ENCODE peak calls at places on chromosomes 13 and 19, in seven cellular contexts. One of them, this sample, is unnamed.
A peak's percentile ranks its signal among the peaks of the same experiment; 100 is the strongest.

GRCh38 chr13:24106429-24106828 is 54.1 kb upstream of the SPATA13 start:
- DNase-seq in dorsolateral prefrontal cortex: peak; percentile 58
- DNase-seq in heart right ventricle: no peak
- DNase-seq in neuronal stem cell: no peak
- DNase-seq in brain microvascular endothelial cell: no peak
- DNase-seq in thoracic aorta: no peak
- DNase-seq in A549: no peak
- DNase-seq in this sample: no peak

GRCh38 chr13:30829788-30830637 is 76.1 kb upstream of the MEDAG start:
- DNase-seq in dorsolateral prefrontal cortex: no peak
- DNase-seq in heart right ventricle: no peak
- DNase-seq in neuronal stem cell: no peak
- DNase-seq in brain microvascular endothelial cell: no peak
- DNase-seq in thoracic aorta: no peak
- DNase-seq in A549: no peak
- DNase-seq in this sample: no peak

GRCh38 chr19:11478167-11479089 is 2.4 kb downstream of the ELAVL3 start:
- DNase-seq in dorsolateral prefrontal cortex: no peak
- DNase-seq in heart right ventricle: no peak
- DNase-seq in neuronal stem cell: no peak
- DNase-seq in brain microvascular endothelial cell: no peak
- DNase-seq in thoracic aorta: no peak
- DNase-seq in A549: no peak
- DNase-seq in this sample: no peak

GRCh38 chr13:20002766-20003165 is 44.2 kb downstream of the ZMYM2 start:
- DNase-seq in dorsolateral prefrontal cortex: no peak
- DNase-seq in heart right ventricle: no peak
- DNase-seq in neuronal stem cell: no peak
- DNase-seq in brain microvascular endothelial cell: no peak
- DNase-seq in thoracic aorta: no peak
- DNase-seq in A549: no peak
- DNase-seq in this sample: no peak

GRCh38 chr19:32336259-32337111 is 8.9 kb upstream of the ZNF507 start:
- DNase-seq in dorsolateral prefrontal cortex: no peak
- DNase-seq in heart right ventricle: no peak
- DNase-seq in neuronal stem cell: no peak
- DNase-seq in brain microvascular endothelial cell: peak; percentile 15
- DNase-seq in thoracic aorta: no peak
- DNase-seq in A549: peak; percentile 58
- DNase-seq in this sample: no peak

GRCh38 chr13:71828117-71828516 is 38.9 kb downstream of the DACH1 start:
- DNase-seq in dorsolateral prefrontal cortex: no peak
- DNase-seq in heart right ventricle: no peak
- DNase-seq in neuronal stem cell: no peak
- DNase-seq in brain microvascular endothelial cell: no peak
- DNase-seq in thoracic aorta: no peak
- DNase-seq in A549: no peak
- DNase-seq in this sample: no peak

GRCh38 chr13:21148557-21149258 is 27.6 kb downstream of the SKA3 start:
- DNase-seq in dorsolateral prefrontal cortex: no peak
- DNase-seq in heart right ventricle: no peak
- DNase-seq in neuronal stem cell: no peak
- DNase-seq in brain microvascular endothelial cell: no peak
- DNase-seq in thoracic aorta: no peak
- DNase-seq in A549: no peak
- DNase-seq in this sample: no peak

GRCh38 chr13:114309806-114310410 is 4.4 kb upstream of the CHAMP1 start:
- DNase-seq in dorsolateral prefrontal cortex: no peak
- DNase-seq in heart right ventricle: no peak
- DNase-seq in neuronal stem cell: no peak
- DNase-seq in brain microvascular endothelial cell: no peak
- DNase-seq in thoracic aorta: no peak
- DNase-seq in A549: no peak
- DNase-seq in this sample: no peak

GRCh38 chr19:40594251-40594650 is 6.9 kb upstream of the LTBP4 start:
- DNase-seq in dorsolateral prefrontal cortex: no peak
- DNase-seq in heart right ventricle: no peak
- DNase-seq in neuronal stem cell: no peak
- DNase-seq in brain microvascular endothelial cell: no peak
- DNase-seq in thoracic aorta: no peak
- DNase-seq in A549: no peak
- DNase-seq in this sample: no peak

GRCh38 chr13:48994731-48995130 is 19.0 kb downstream of the FNDC3A start:
- DNase-seq in dorsolateral prefrontal cortex: no peak
- DNase-seq in heart right ventricle: no peak
- DNase-seq in neuronal stem cell: no peak
- DNase-seq in brain microvascular endothelial cell: no peak
- DNase-seq in thoracic aorta: no peak
- DNase-seq in A549: no peak
- DNase-seq in this sample: no peak

GRCh38 chr19:33796164-33797100 is at the start of gene KCTD15:
- DNase-seq in dorsolateral prefrontal cortex: no peak
- DNase-seq in heart right ventricle: peak; percentile 51
- DNase-seq in neuronal stem cell: peak; percentile 61
- DNase-seq in brain microvascular endothelial cell: no peak
- DNase-seq in thoracic aorta: no peak
- DNase-seq in A549: peak; percentile 66
- DNase-seq in this sample: no peak

GRCh38 chr19:2675892-2676291 is 26.6 kb downstream of the GNG7 start:
- DNase-seq in dorsolateral prefrontal cortex: peak; percentile 52
- DNase-seq in heart right ventricle: no peak
- DNase-seq in neuronal stem cell: no peak
- DNase-seq in brain microvascular endothelial cell: no peak
- DNase-seq in thoracic aorta: no peak
- DNase-seq in A549: no peak
- DNase-seq in this sample: no peak

GRCh38 chr19:2666344-2666994 is 36.0 kb downstream of the GNG7 start:
- DNase-seq in dorsolateral prefrontal cortex: no peak
- DNase-seq in heart right ventricle: no peak
- DNase-seq in neuronal stem cell: no peak
- DNase-seq in brain microvascular endothelial cell: no peak
- DNase-seq in thoracic aorta: no peak
- DNase-seq in A549: no peak
- DNase-seq in this sample: no peak

GRCh38 chr19:2668188-2668763 is 34.2 kb downstream of the GNG7 start:
- DNase-seq in dorsolateral prefrontal cortex: no peak
- DNase-seq in heart right ventricle: no peak
- DNase-seq in neuronal stem cell: no peak
- DNase-seq in brain microvascular endothelial cell: no peak
- DNase-seq in thoracic aorta: no peak
- DNase-seq in A549: no peak
- DNase-seq in this sample: no peak

GRCh38 chr19:2665103-2665502 is 37.4 kb downstream of the GNG7 start:
- DNase-seq in dorsolateral prefrontal cortex: no peak
- DNase-seq in heart right ventricle: peak; percentile 50
- DNase-seq in neuronal stem cell: no peak
- DNase-seq in brain microvascular endothelial cell: no peak
- DNase-seq in thoracic aorta: no peak
- DNase-seq in A549: no peak
- DNase-seq in this sample: no peak

GRCh38 chr19:2670217-2670616 is 32.3 kb downstream of the GNG7 start:
- DNase-seq in dorsolateral prefrontal cortex: no peak
- DNase-seq in heart right ventricle: no peak
- DNase-seq in neuronal stem cell: no peak
- DNase-seq in brain microvascular endothelial cell: no peak
- DNase-seq in thoracic aorta: no peak
- DNase-seq in A549: no peak
- DNase-seq in this sample: no peak
- H3K27ac ChIP-seq in dorsolateral prefrontal cortex: peak overlapping the region; percentile 75
- H3K27ac ChIP-seq in heart right ventricle: no peak overlapping the region
- H3K27ac ChIP-seq in neuronal stem cell: no peak overlapping the region
- H3K27ac ChIP-seq in brain microvascular endothelial cell: no peak overlapping the region
- H3K27ac ChIP-seq in thoracic aorta: no peak overlapping the region
- H3K27ac ChIP-seq in A549: no peak overlapping the region
- H3K27ac ChIP-seq in this sample: no peak overlapping the region

GRCh38 chr13:110777251-110777820 is 63.8 kb downstream of the ING1 start:
- DNase-seq in dorsolateral prefrontal cortex: no peak
- DNase-seq in heart right ventricle: no peak
- DNase-seq in neuronal stem cell: no peak
- DNase-seq in brain microvascular endothelial cell: no peak
- DNase-seq in thoracic aorta: no peak
- DNase-seq in A549: no peak
- DNase-seq in this sample: no peak

GRCh38 chr13:110780410-110780809 is 66.9 kb downstream of the ING1 start:
- DNase-seq in dorsolateral prefrontal cortex: no peak
- DNase-seq in heart right ventricle: no peak
- DNase-seq in neuronal stem cell: no peak
- DNase-seq in brain microvascular endothelial cell: no peak
- DNase-seq in thoracic aorta: no peak
- DNase-seq in A549: no peak
- DNase-seq in this sample: no peak

GRCh38 chr13:110784748-110785147 is 71.2 kb downstream of the ING1 start:
- DNase-seq in dorsolateral prefrontal cortex: no peak
- DNase-seq in heart right ventricle: no peak
- DNase-seq in neuronal stem cell: no peak
- DNase-seq in brain microvascular endothelial cell: no peak
- DNase-seq in thoracic aorta: no peak
- DNase-seq in A549: no peak
- DNase-seq in this sample: no peak

GRCh38 chr13:110779046-110779445 is 65.5 kb downstream of the ING1 start:
- DNase-seq in dorsolateral prefrontal cortex: no peak
- DNase-seq in heart right ventricle: no peak
- DNase-seq in neuronal stem cell: no peak
- DNase-seq in brain microvascular endothelial cell: no peak
- DNase-seq in thoracic aorta: no peak
- DNase-seq in A549: no peak
- DNase-seq in this sample: no peak

GRCh38 chr13:110782185-110782584 is 68.7 kb downstream of the ING1 start:
- DNase-seq in dorsolateral prefrontal cortex: no peak
- DNase-seq in heart right ventricle: no peak
- DNase-seq in neuronal stem cell: no peak
- DNase-seq in brain microvascular endothelial cell: no peak
- DNase-seq in thoracic aorta: no peak
- DNase-seq in A549: no peak
- DNase-seq in this sample: no peak
- H3K27ac ChIP-seq in dorsolateral prefrontal cortex: no peak overlapping the region
- H3K27ac ChIP-seq in heart right ventricle: no peak overlapping the region
- H3K27ac ChIP-seq in neuronal stem cell: no peak overlapping the region
- H3K27ac ChIP-seq in brain microvascular endothelial cell: no peak overlapping the region
- H3K27ac ChIP-seq in thoracic aorta: no peak overlapping the region
- H3K27ac ChIP-seq in A549: no peak overlapping the region
- H3K27ac ChIP-seq in this sample: no peak overlapping the region

DNA sequence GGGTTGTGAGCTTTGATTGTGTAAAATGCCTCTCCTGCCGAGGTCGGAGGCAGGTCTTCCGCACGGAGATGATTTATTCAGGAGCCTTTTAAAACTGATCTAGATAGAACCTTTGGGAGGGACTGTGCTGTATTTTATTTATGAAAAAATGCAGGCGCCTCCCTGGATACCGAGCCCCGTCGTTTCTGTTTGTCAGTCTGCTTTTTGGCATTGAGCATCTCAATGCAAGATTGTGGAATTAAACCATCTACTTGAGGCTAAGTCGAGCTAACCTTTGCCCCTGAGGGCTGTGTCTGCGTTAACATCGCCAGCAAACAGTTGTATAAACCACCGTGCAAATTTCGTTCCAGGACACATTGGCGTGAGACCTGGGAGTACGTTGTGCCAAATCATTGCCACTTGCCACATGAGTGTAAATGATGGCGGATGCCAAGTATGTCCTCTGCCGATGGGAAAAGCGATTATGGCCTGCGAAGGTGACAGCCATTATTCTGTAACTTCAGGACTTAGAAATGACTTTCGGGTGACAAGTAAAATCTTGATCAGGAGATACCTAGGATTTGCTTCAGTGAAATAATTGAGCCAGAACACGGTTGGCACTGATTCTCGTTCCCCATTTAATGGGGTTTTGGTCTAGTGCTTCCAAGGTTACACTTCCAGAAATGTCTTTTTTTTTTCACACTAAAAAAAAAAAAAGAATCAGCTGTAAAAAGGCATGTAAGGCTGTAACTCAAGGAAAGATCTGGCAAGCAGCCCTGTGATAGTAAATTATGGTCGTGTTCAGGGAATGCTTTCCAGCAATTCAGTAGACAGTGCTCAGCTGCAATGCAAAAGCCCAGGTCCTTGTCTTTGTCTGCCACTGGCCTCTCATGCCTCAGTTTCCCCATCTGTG is 27.5 kb upstream of the NDUFS7 start:
- DNase-seq in dorsolateral prefrontal cortex: no peak
- DNase-seq in heart right ventricle: no peak
- DNase-seq in neuronal stem cell: no peak
- DNase-seq in brain microvascular endothelial cell: no peak
- DNase-seq in thoracic aorta: no peak
- DNase-seq in A549: no peak
- DNase-seq in this sample: no peak
- H3K27ac ChIP-seq in dorsolateral prefrontal cortex: peak overlapping the region; percentile 100
- H3K27ac ChIP-seq in heart right ventricle: peak overlapping the region; percentile 99
- H3K27ac ChIP-seq in neuronal stem cell: peak overlapping the region; percentile 37
- H3K27ac ChIP-seq in brain microvascular endothelial cell: no peak overlapping the region
- H3K27ac ChIP-seq in thoracic aorta: peak overlapping the region; percentile 75
- H3K27ac ChIP-seq in A549: peak overlapping the region; percentile 100
- H3K27ac ChIP-seq in this sample: peak overlapping the region; percentile 92

GRCh38 chr13:110826861-110827672 is 87.8 kb downstream of the ANKRD10 start:
- DNase-seq in dorsolateral prefrontal cortex: peak; percentile 54
- DNase-seq in heart right ventricle: no peak
- DNase-seq in neuronal stem cell: no peak
- DNase-seq in brain microvascular endothelial cell: no peak
- DNase-seq in thoracic aorta: no peak
- DNase-seq in A549: no peak
- DNase-seq in this sample: no peak
- H3K27ac ChIP-seq in dorsolateral prefrontal cortex: no peak overlapping the region
- H3K27ac ChIP-seq in heart right ventricle: no peak overlapping the region
- H3K27ac ChIP-seq in neuronal stem cell: no peak overlapping the region
- H3K27ac ChIP-seq in brain microvascular endothelial cell: no peak overlapping the region
- H3K27ac ChIP-seq in thoracic aorta: no peak overlapping the region
- H3K27ac ChIP-seq in A549: no peak overlapping the region
- H3K27ac ChIP-seq in this sample: no peak overlapping the region

GRCh38 chr19:55188620-55189019 is 8.5 kb upstream of the SYT5 start:
- DNase-seq in dorsolateral prefrontal cortex: no peak
- DNase-seq in heart right ventricle: no peak
- DNase-seq in neuronal stem cell: no peak
- DNase-seq in brain microvascular endothelial cell: no peak
- DNase-seq in thoracic aorta: no peak
- DNase-seq in A549: no peak
- DNase-seq in this sample: no peak
- H3K27ac ChIP-seq in dorsolateral prefrontal cortex: no peak overlapping the region
- H3K27ac ChIP-seq in heart right ventricle: peak overlapping the region; percentile 58
- H3K27ac ChIP-seq in neuronal stem cell: no peak overlapping the region
- H3K27ac ChIP-seq in brain microvascular endothelial cell: peak overlapping the region; percentile 77
- H3K27ac ChIP-seq in thoracic aorta: no peak overlapping the region
- H3K27ac ChIP-seq in A549: peak overlapping the region; percentile 90
- H3K27ac ChIP-seq in this sample: no peak overlapping the region

DNA sequence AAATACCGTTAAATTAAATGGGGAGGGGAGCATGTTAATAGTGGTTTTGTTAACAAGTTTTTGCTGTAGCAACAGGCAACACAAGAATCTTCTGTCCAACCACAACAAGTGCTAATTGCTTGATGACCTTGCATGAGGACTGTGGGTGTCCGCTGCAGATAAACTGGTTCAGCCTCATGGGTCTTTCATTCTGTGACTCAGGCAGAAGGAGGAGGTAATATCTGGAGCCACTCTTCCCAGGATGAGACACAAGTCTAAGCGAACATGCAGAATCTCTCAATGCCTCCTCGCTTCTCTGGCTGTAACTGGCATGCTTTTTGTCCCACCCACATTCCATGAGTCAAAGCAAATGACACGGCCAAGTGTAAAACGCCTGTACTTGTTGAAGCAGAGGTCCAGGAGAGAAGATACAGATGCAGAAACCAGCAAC is 56.6 kb upstream of the MYO16 start:
- DNase-seq in dorsolateral prefrontal cortex: no peak
- DNase-seq in heart right ventricle: no peak
- DNase-seq in neuronal stem cell: no peak
- DNase-seq in brain microvascular endothelial cell: no peak
- DNase-seq in thoracic aorta: no peak
- DNase-seq in A549: no peak
- DNase-seq in this sample: no peak
- H3K27ac ChIP-seq in dorsolateral prefrontal cortex: no peak overlapping the region
- H3K27ac ChIP-seq in heart right ventricle: no peak overlapping the region
- H3K27ac ChIP-seq in neuronal stem cell: no peak overlapping the region
- H3K27ac ChIP-seq in brain microvascular endothelial cell: no peak overlapping the region
- H3K27ac ChIP-seq in thoracic aorta: no peak overlapping the region
- H3K27ac ChIP-seq in A549: no peak overlapping the region
- H3K27ac ChIP-seq in this sample: no peak overlapping the region